ENCODE peak calls at places on chromosomes 4 and X, in nine cellular contexts. S is gastrocnemius medialis; V is MM.1S; Y is EL; P is CD14-positive monocyte; Z is GM10248; W is stimulated activated CD4-positive, alpha-beta T cell treated with anti-CD3 and anti-CD28 coated beads, Interleukin-4, amount 100 ng/mL, for 4 hours; E is HS-5; A is astrocyte of the spinal cord. G is an unnamed sample.

GRCh38 chr4:169270810-169271691 is at the start of gene SH3RF1:
- DNase-seq in V (peak; percentile 74), W (peak; percentile 24), A (peak; percentile 90), P (no peak), Y (peak; percentile 93), E (no peak), Z (peak; percentile 85), S (peak; percentile 81), G (peak; percentile 61)

GRCh38 chrX:49995021-49995731 is 72.8 kb downstream of the CLCN5 start:
- DNase-seq in E (peak; percentile 18), A (peak; percentile 50), S (no peak), Y (peak; percentile 33), Z (no peak), P (no peak), V (no peak), W (no peak), G (no peak)

GRCh38 chrX:71253253-71254091 is 468 bp downstream of the ZMYM3 start:
- DNase-seq in W (peak; percentile 15), Z (peak; percentile 43), E (no peak), A (peak; percentile 25), S (peak; percentile 4), Y (peak; percentile 48), V (peak; percentile 38), P (no peak), G (no peak)

GRCh38 chr4:148216866-148217814 is 225.1 kb downstream of the NR3C2 start:
- DNase-seq in E (no peak), A (peak; percentile 54), V (peak; percentile 93), P (no peak), S (no peak), Z (no peak), W (no peak), Y (no peak), G (no peak)

GRCh38 chrX:114583646-114584433 is at the start of gene HTR2C:
- DNase-seq in W (no peak), P (no peak), E (no peak), S (no peak), Y (no peak), A (no peak), Z (no peak), V (no peak), G (peak; percentile 14)

GRCh38 chr4:118918388-118918787 is 29.7 kb downstream of the SYNPO2 start:
- DNase-seq in A (peak; percentile 93), Y (peak; percentile 91), Z (no peak), E (peak; percentile 64), V (no peak), W (no peak), P (no peak), S (no peak), G (no peak)

GRCh38 chrX:56751071-56751470 is 22.0 kb downstream of the NBDY start:
- DNase-seq in Y (peak; percentile 18), Z (no peak), V (no peak), P (no peak), A (no peak), S (no peak), W (no peak), E (no peak), G (no peak)

GRCh38 chr4:42150653-42151567 is 1.5 kb downstream of the BEND4 start:
- DNase-seq in P (no peak), A (no peak), S (no peak), Y (no peak), Z (peak; percentile 68), E (no peak), V (no peak), W (no peak), G (no peak)

GRCh38 chrX:74613350-74614192 is 853 bp downstream of the RLIM start:
- DNase-seq in P (no peak), V (no peak), Y (peak; percentile 34), E (no peak), S (no peak), W (no peak), Z (no peak), A (peak; percentile 32), G (peak; percentile 8)

GRCh38 chr4:176435891-176436499 is 116.2 kb downstream of the SPCS3 start:
- DNase-seq in V (no peak), P (no peak), Z (no peak), A (peak; percentile 85), W (no peak), E (no peak), Y (peak; percentile 43), S (no peak), G (no peak)

GRCh38 chr4:130849985-130850632 is 1754.2 kb downstream of the C4orf33 start:
- DNase-seq in A (peak; percentile 53), W (no peak), S (no peak), P (no peak), Z (no peak), E (no peak), V (no peak), Y (no peak), G (no peak)

GRCh38 chr4:104677122-104677521 is 182.4 kb upstream of the CXXC4 start:
- DNase-seq in S (no peak), V (no peak), W (no peak), P (no peak), A (peak; percentile 19), E (no peak), Z (no peak), Y (no peak), G (no peak)

GRCh38 chrX:153226344-153227190 is 47.5 kb downstream of the MAGEA1 start:
- DNase-seq in S (no peak), P (peak; percentile 73), W (no peak), E (peak; percentile 52), V (no peak), A (peak; percentile 5), Z (no peak), Y (peak; percentile 57), G (no peak)

GRCh38 chr4:145680902-145681301 is 956 bp downstream of the C4orf51 start:
- DNase-seq in Z (no peak), S (no peak), A (no peak), P (no peak), V (no peak), E (no peak), W (no peak), Y (no peak), G (no peak)

GRCh38 chr4:147674073-147674472 is 9.9 kb downstream of the PRMT9 start:
- DNase-seq in Y (no peak), E (no peak), W (no peak), Z (no peak), A (no peak), S (no peak), V (no peak), P (no peak), G (no peak)

GRCh38 chrX:110853610-110854009 is 58.0 kb upstream of the CHRDL1 start:
- DNase-seq in Y (peak; percentile 29), P (no peak), V (peak; percentile 23), A (peak; percentile 14), S (no peak), Z (no peak), E (no peak), W (no peak), G (no peak)

GRCh38 chrX:149570668-149571067 is 16.6 kb downstream of the MAGEA9B start:
- DNase-seq in S (no peak), V (no peak), Y (peak; percentile 68), W (no peak), Z (no peak), P (no peak), E (no peak), A (peak; percentile 57), G (no peak)

GRCh38 chr4:27009539-27009938 is 148.9 kb downstream of the STIM2 start:
- DNase-seq in P (no peak), E (no peak), Y (peak; percentile 27), S (no peak), Z (no peak), A (peak; percentile 79), V (no peak), W (no peak), G (no peak)

GRCh38 chr4:75985116-75985515 is 5.6 kb downstream of the SDAD1 start:
- DNase-seq in P (no peak), A (peak; percentile 79), Z (no peak), E (peak; percentile 75), Y (peak; percentile 91), S (no peak), W (no peak), V (no peak), G (no peak)

GRCh38 chr4:104942990-104943758 is 203.5 kb upstream of the TET2 start:
- DNase-seq in S (no peak), W (no peak), Z (no peak), P (no peak), Y (no peak), A (peak; percentile 7), V (no peak), E (no peak), G (no peak)

GRCh38 chr4:165308174-165308573 is 19.3 kb upstream of the MSMO1 start:
- DNase-seq in W (no peak), P (no peak), Y (no peak), S (no peak), V (no peak), Z (no peak), A (no peak), E (no peak), G (no peak)

GRCh38 chrX:2764766-2765666 is 13.2 kb downstream of the XG start:
- DNase-seq in A (no peak), E (no peak), S (no peak), P (no peak), W (no peak), Z (no peak), Y (no peak), V (no peak), G (no peak)

GRCh38 chr4:173535932-173536331 is 5.9 kb upstream of the HAND2 start:
- DNase-seq in P (no peak), V (no peak), Z (no peak), W (no peak), A (no peak), Y (no peak), E (no peak), S (no peak), G (no peak)

GRCh38 chrX:133776072-133776471 is 209.3 kb downstream of the GPC3 start:
- DNase-seq in Z (peak; percentile 4), E (no peak), Y (peak; percentile 0), A (no peak), V (no peak), P (no peak), W (peak; percentile 21), S (no peak), G (no peak)

GRCh38 chrX:670596-670995 is 40.0 kb downstream of the SHOX start:
- DNase-seq in S (no peak), E (no peak), P (no peak), Y (no peak), A (no peak), W (no peak), Z (no peak), V (no peak), G (no peak)

GRCh38 chr4:139625487-139625886 is 40.1 kb upstream of the MGST2 start:
- DNase-seq in P (no peak), V (no peak), S (no peak), Y (no peak), W (no peak), E (no peak), A (no peak), Z (no peak), G (no peak)

GRCh38 chr4:88792821-88793220 is 95.2 kb upstream of the NAP1L5 start:
- DNase-seq in P (no peak), W (no peak), V (no peak), Y (peak; percentile 49), A (peak; percentile 48), E (no peak), Z (no peak), S (no peak), G (no peak)

GRCh38 chrX:45743081-45743533 is 542.4 kb upstream of the DIPK2B start:
- DNase-seq in W (no peak), Y (peak; percentile 70), S (no peak), A (peak; percentile 72), V (no peak), Z (no peak), E (no peak), P (no peak), G (no peak)

GRCh38 chr4:78922207-78922606 is 17.0 kb downstream of the PAQR3 start:
- DNase-seq in Z (no peak), P (no peak), E (peak; percentile 28), Y (no peak), A (peak; percentile 39), W (no peak), V (no peak), S (no peak), G (no peak)

GRCh38 chr4:98209111-98209510 is 52.1 kb upstream of the RAP1GDS1 start:
- DNase-seq in E (no peak), Z (no peak), S (no peak), P (no peak), V (no peak), A (no peak), Y (no peak), W (no peak), G (no peak)

GRCh38 chrX:153588782-153589446 is 10.0 kb downstream of the CCNQ start:
- DNase-seq in Y (no peak), P (no peak), Z (no peak), W (no peak), E (no peak), A (no peak), V (no peak), S (no peak), G (no peak)

G was measured in nucleus accumbens.